ENCODE peak calls at places on chromosomes 13 and 19, in five cellular contexts. One of them, this sample, is unnamed.

GRCh38 chr19:3119071-3119781 is 16.6 kb upstream of the GNA15 start:
- DNase-seq in glomerular endothelial cell: no peak
- DNase-seq in colonic mucosa: no peak
- DNase-seq in fibroblast of lung: no peak
- DNase-seq in EL: no peak
- DNase-seq in this sample: peak

GRCh38 chr13:110403315-110403714 is 96.2 kb downstream of the COL4A2 start:
- DNase-seq in fibroblast of lung: no peak
- DNase-seq in colonic mucosa: no peak
- DNase-seq in glomerular endothelial cell: no peak
- DNase-seq in EL: peak
- DNase-seq in this sample: no peak

GRCh38 chr19:23318143-23318542 is 67.9 kb upstream of the ZNF724 start:
- DNase-seq in EL: peak
- DNase-seq in colonic mucosa: no peak
- DNase-seq in fibroblast of lung: no peak
- DNase-seq in glomerular endothelial cell: no peak
- DNase-seq in this sample: no peak

GRCh38 chr19:33202546-33203507 is 8.7 kb downstream of the LRP3 start:
- DNase-seq in EL: no peak
- DNase-seq in fibroblast of lung: no peak
- DNase-seq in glomerular endothelial cell: no peak
- DNase-seq in colonic mucosa: no peak
- DNase-seq in this sample: no peak

GRCh38 chr19:11232555-11232954 is 6.9 kb upstream of the ANGPTL8 start:
- DNase-seq in fibroblast of lung: no peak
- DNase-seq in glomerular endothelial cell: no peak
- DNase-seq in colonic mucosa: no peak
- DNase-seq in EL: no peak
- DNase-seq in this sample: no peak

GRCh38 chr13:29771247-29771646 is 79.2 kb downstream of the UBL3 start:
- DNase-seq in colonic mucosa: no peak
- DNase-seq in fibroblast of lung: peak
- DNase-seq in EL: peak
- DNase-seq in glomerular endothelial cell: no peak
- DNase-seq in this sample: no peak

GRCh38 chr19:3403489-3404323 is 37.3 kb downstream of the NFIC start:
- DNase-seq in EL: peak
- DNase-seq in colonic mucosa: peak
- DNase-seq in glomerular endothelial cell: peak
- DNase-seq in fibroblast of lung: peak
- DNase-seq in this sample: no peak

GRCh38 chr19:30788105-30788765 is 416.1 kb downstream of the ZNF536 start:
- DNase-seq in colonic mucosa: no peak
- DNase-seq in EL: no peak
- DNase-seq in glomerular endothelial cell: no peak
- DNase-seq in fibroblast of lung: no peak
- DNase-seq in this sample: no peak

GRCh38 chr13:25881946-25882574 is 169.8 kb downstream of the SHISA2 start:
- DNase-seq in fibroblast of lung: peak
- DNase-seq in glomerular endothelial cell: no peak
- DNase-seq in colonic mucosa: no peak
- DNase-seq in EL: peak
- DNase-seq in this sample: no peak

This sample was measured in chondrocyte.